ENCODE peak calls at places on chromosomes 16 and 17, in seven cellular contexts. One of them, this sample, is unnamed.

GRCh38 chr17:29929006-29929543 is 953 bp downstream of the SSH2 start:
- DNase-seq in C1 segment of cervical spinal cord: no peak
- DNase-seq in NCI-H460: peak; percentile 14
- DNase-seq in Ammon's horn: peak; percentile 13
- DNase-seq in Right ventricle myocardium superior: no peak
- DNase-seq in NCI-H2081 treated with DMSO at 0.1 percent for 48 hours: no peak
- DNase-seq in NCI-H526: peak; percentile 82
- DNase-seq in this sample: no peak

GRCh38 chr17:77235370-77236080 is 94.8 kb downstream of the SEC14L1 start:
- DNase-seq in NCI-H460: no peak
- DNase-seq in Right ventricle myocardium superior: peak; percentile 77
- DNase-seq in C1 segment of cervical spinal cord: no peak
- DNase-seq in NCI-H526: no peak
- DNase-seq in Ammon's horn: peak; percentile 40
- DNase-seq in NCI-H2081 treated with DMSO at 0.1 percent for 48 hours: no peak
- DNase-seq in this sample: peak; percentile 92

GRCh38 chr16:14354561-14355351 is 275.3 kb downstream of the PARN start:
- DNase-seq in NCI-H460: no peak
- DNase-seq in NCI-H526: no peak
- DNase-seq in Right ventricle myocardium superior: no peak
- DNase-seq in C1 segment of cervical spinal cord: no peak
- DNase-seq in NCI-H2081 treated with DMSO at 0.1 percent for 48 hours: no peak
- DNase-seq in Ammon's horn: peak; percentile 59
- DNase-seq in this sample: no peak

GRCh38 chr17:7014995-7015586 is 2.7 kb downstream of the RNASEK start:
- DNase-seq in C1 segment of cervical spinal cord: no peak
- DNase-seq in NCI-H460: no peak
- DNase-seq in NCI-H526: peak; percentile 41
- DNase-seq in Ammon's horn: no peak
- DNase-seq in Right ventricle myocardium superior: no peak
- DNase-seq in NCI-H2081 treated with DMSO at 0.1 percent for 48 hours: no peak
- DNase-seq in this sample: no peak

GRCh38 chr17:10870651-10871050 is 32.8 kb upstream of the PIRT start:
- DNase-seq in NCI-H460: peak; percentile 33
- DNase-seq in Ammon's horn: no peak
- DNase-seq in NCI-H2081 treated with DMSO at 0.1 percent for 48 hours: no peak
- DNase-seq in Right ventricle myocardium superior: no peak
- DNase-seq in NCI-H526: no peak
- DNase-seq in C1 segment of cervical spinal cord: no peak
- DNase-seq in this sample: no peak

GRCh38 chr17:44557653-44558285 is 485 bp downstream of the FZD2 start:
- DNase-seq in Ammon's horn: no peak
- DNase-seq in NCI-H526: peak; percentile 76
- DNase-seq in NCI-H2081 treated with DMSO at 0.1 percent for 48 hours: no peak
- DNase-seq in NCI-H460: no peak
- DNase-seq in C1 segment of cervical spinal cord: no peak
- DNase-seq in Right ventricle myocardium superior: peak; percentile 65
- DNase-seq in this sample: no peak

GRCh38 chr17:60326702-60327101 is 65.2 kb downstream of the USP32 start:
- DNase-seq in Ammon's horn: no peak
- DNase-seq in NCI-H2081 treated with DMSO at 0.1 percent for 48 hours: no peak
- DNase-seq in NCI-H526: no peak
- DNase-seq in C1 segment of cervical spinal cord: no peak
- DNase-seq in Right ventricle myocardium superior: no peak
- DNase-seq in NCI-H460: no peak
- DNase-seq in this sample: no peak

GRCh38 chr17:41651625-41652460 is 27.5 kb upstream of the KRT17 start:
- DNase-seq in NCI-H2081 treated with DMSO at 0.1 percent for 48 hours: no peak
- DNase-seq in Right ventricle myocardium superior: peak; percentile 43
- DNase-seq in Ammon's horn: no peak
- DNase-seq in C1 segment of cervical spinal cord: no peak
- DNase-seq in NCI-H526: no peak
- DNase-seq in NCI-H460: no peak
- DNase-seq in this sample: no peak

GRCh38 chr17:68172461-68172954 is 75.3 kb upstream of the AMZ2 start:
- DNase-seq in C1 segment of cervical spinal cord: no peak
- DNase-seq in NCI-H526: peak; percentile 85
- DNase-seq in Ammon's horn: peak; percentile 79
- DNase-seq in NCI-H2081 treated with DMSO at 0.1 percent for 48 hours: peak; percentile 36
- DNase-seq in NCI-H460: peak; percentile 63
- DNase-seq in Right ventricle myocardium superior: peak; percentile 80
- DNase-seq in this sample: peak; percentile 42

GRCh38 chr16:884232-884631 is 83.7 kb upstream of the GNG13 start:
- DNase-seq in Right ventricle myocardium superior: no peak
- DNase-seq in NCI-H526: no peak
- DNase-seq in C1 segment of cervical spinal cord: no peak
- DNase-seq in NCI-H460: no peak
- DNase-seq in NCI-H2081 treated with DMSO at 0.1 percent for 48 hours: no peak
- DNase-seq in Ammon's horn: no peak
- DNase-seq in this sample: no peak

GRCh38 chr17:66967867-66968543 is 3.5 kb downstream of the CACNG4 start:
- DNase-seq in C1 segment of cervical spinal cord: no peak
- DNase-seq in NCI-H526: peak; percentile 33
- DNase-seq in NCI-H460: no peak
- DNase-seq in NCI-H2081 treated with DMSO at 0.1 percent for 48 hours: no peak
- DNase-seq in Ammon's horn: no peak
- DNase-seq in Right ventricle myocardium superior: no peak
- DNase-seq in this sample: no peak

GRCh38 chr17:82565551-82565950 is 46.0 kb downstream of the FOXK2 start:
- DNase-seq in Right ventricle myocardium superior: no peak
- DNase-seq in NCI-H2081 treated with DMSO at 0.1 percent for 48 hours: no peak
- DNase-seq in NCI-H460: no peak
- DNase-seq in Ammon's horn: peak; percentile 70
- DNase-seq in C1 segment of cervical spinal cord: no peak
- DNase-seq in NCI-H526: no peak
- DNase-seq in this sample: no peak

GRCh38 chr17:77440571-77440981 is 299.8 kb downstream of the SEC14L1 start:
- DNase-seq in NCI-H526: no peak
- DNase-seq in C1 segment of cervical spinal cord: no peak
- DNase-seq in Ammon's horn: no peak
- DNase-seq in NCI-H2081 treated with DMSO at 0.1 percent for 48 hours: no peak
- DNase-seq in Right ventricle myocardium superior: peak; percentile 59
- DNase-seq in NCI-H460: no peak
- DNase-seq in this sample: no peak

GRCh38 chr17:71821512-71821911 is 299.3 kb upstream of the SOX9 start:
- DNase-seq in Ammon's horn: no peak
- DNase-seq in Right ventricle myocardium superior: no peak
- DNase-seq in NCI-H460: no peak
- DNase-seq in NCI-H2081 treated with DMSO at 0.1 percent for 48 hours: no peak
- DNase-seq in NCI-H526: no peak
- DNase-seq in C1 segment of cervical spinal cord: no peak
- DNase-seq in this sample: no peak

GRCh38 chr17:34671191-34671590 is 91.8 kb downstream of the TMEM132E start:
- DNase-seq in NCI-H526: no peak
- DNase-seq in NCI-H2081 treated with DMSO at 0.1 percent for 48 hours: no peak
- DNase-seq in Ammon's horn: no peak
- DNase-seq in C1 segment of cervical spinal cord: no peak
- DNase-seq in NCI-H460: no peak
- DNase-seq in Right ventricle myocardium superior: no peak
- DNase-seq in this sample: no peak

GRCh38 chr17:69916761-69917160 is 158.3 kb upstream of the KCNJ16 start:
- DNase-seq in Ammon's horn: no peak
- DNase-seq in NCI-H460: no peak
- DNase-seq in NCI-H526: no peak
- DNase-seq in Right ventricle myocardium superior: no peak
- DNase-seq in NCI-H2081 treated with DMSO at 0.1 percent for 48 hours: no peak
- DNase-seq in C1 segment of cervical spinal cord: no peak
- DNase-seq in this sample: no peak

GRCh38 chr17:43823350-43824084 is 9.4 kb downstream of the MPP3 start:
- DNase-seq in NCI-H2081 treated with DMSO at 0.1 percent for 48 hours: no peak
- DNase-seq in NCI-H460: no peak
- DNase-seq in NCI-H526: no peak
- DNase-seq in Right ventricle myocardium superior: peak; percentile 79
- DNase-seq in C1 segment of cervical spinal cord: no peak
- DNase-seq in Ammon's horn: peak; percentile 22
- DNase-seq in this sample: no peak

GRCh38 chr17:16479264-16479663 is 12.7 kb downstream of the LRRC75A start:
- DNase-seq in NCI-H460: no peak
- DNase-seq in Ammon's horn: no peak
- DNase-seq in NCI-H526: no peak
- DNase-seq in Right ventricle myocardium superior: no peak
- DNase-seq in NCI-H2081 treated with DMSO at 0.1 percent for 48 hours: no peak
- DNase-seq in C1 segment of cervical spinal cord: no peak
- DNase-seq in this sample: no peak

GRCh38 chr17:63571632-63572310 is 21.5 kb downstream of the DCAF7 start:
- DNase-seq in NCI-H460: no peak
- DNase-seq in Ammon's horn: no peak
- DNase-seq in NCI-H526: no peak
- DNase-seq in C1 segment of cervical spinal cord: no peak
- DNase-seq in Right ventricle myocardium superior: no peak
- DNase-seq in NCI-H2081 treated with DMSO at 0.1 percent for 48 hours: no peak
- DNase-seq in this sample: peak; percentile 30

GRCh38 chr17:9529033-9529748 is 46.4 kb downstream of the STX8 start:
- DNase-seq in NCI-H2081 treated with DMSO at 0.1 percent for 48 hours: no peak
- DNase-seq in NCI-H526: peak; percentile 31
- DNase-seq in Ammon's horn: peak; percentile 52
- DNase-seq in NCI-H460: peak; percentile 18
- DNase-seq in C1 segment of cervical spinal cord: no peak
- DNase-seq in Right ventricle myocardium superior: no peak
- DNase-seq in this sample: peak; percentile 37

GRCh38 chr17:77471984-77472836 is 331.4 kb downstream of the SEC14L1 start:
- DNase-seq in NCI-H2081 treated with DMSO at 0.1 percent for 48 hours: no peak
- DNase-seq in Ammon's horn: peak; percentile 58
- DNase-seq in C1 segment of cervical spinal cord: peak; percentile 42
- DNase-seq in NCI-H526: no peak
- DNase-seq in Right ventricle myocardium superior: peak; percentile 64
- DNase-seq in NCI-H460: no peak
- DNase-seq in this sample: no peak

GRCh38 chr17:33049781-33050414 is 58.3 kb downstream of the SPACA3 start:
- DNase-seq in C1 segment of cervical spinal cord: no peak
- DNase-seq in Ammon's horn: peak; percentile 24
- DNase-seq in NCI-H460: peak; percentile 47
- DNase-seq in NCI-H526: peak; percentile 43
- DNase-seq in NCI-H2081 treated with DMSO at 0.1 percent for 48 hours: no peak
- DNase-seq in Right ventricle myocardium superior: no peak
- DNase-seq in this sample: peak; percentile 66

GRCh38 chr17:61402978-61403845 is 3.6 kb downstream of the TBX2 start:
- DNase-seq in Ammon's horn: no peak
- DNase-seq in NCI-H460: no peak
- DNase-seq in C1 segment of cervical spinal cord: no peak
- DNase-seq in Right ventricle myocardium superior: peak; percentile 53
- DNase-seq in NCI-H526: peak; percentile 77
- DNase-seq in NCI-H2081 treated with DMSO at 0.1 percent for 48 hours: peak; percentile 14
- DNase-seq in this sample: no peak

GRCh38 chr17:30378191-30378796 is 433 bp upstream of the CPD start:
- DNase-seq in Ammon's horn: peak; percentile 40
- DNase-seq in NCI-H2081 treated with DMSO at 0.1 percent for 48 hours: no peak
- DNase-seq in Right ventricle myocardium superior: no peak
- DNase-seq in NCI-H460: no peak
- DNase-seq in NCI-H526: peak; percentile 73
- DNase-seq in C1 segment of cervical spinal cord: peak; percentile 27
- DNase-seq in this sample: no peak

GRCh38 chr16:67394271-67395104 is 1.2 kb upstream of the TPPP3 start:
- DNase-seq in Ammon's horn: no peak
- DNase-seq in NCI-H460: no peak
- DNase-seq in C1 segment of cervical spinal cord: no peak
- DNase-seq in NCI-H526: no peak
- DNase-seq in Right ventricle myocardium superior: peak; percentile 69
- DNase-seq in NCI-H2081 treated with DMSO at 0.1 percent for 48 hours: no peak
- DNase-seq in this sample: no peak

GRCh38 chr16:49588061-49588460 is 214.5 kb downstream of the C16orf78 start:
- DNase-seq in NCI-H2081 treated with DMSO at 0.1 percent for 48 hours: no peak
- DNase-seq in Right ventricle myocardium superior: no peak
- DNase-seq in NCI-H460: no peak
- DNase-seq in C1 segment of cervical spinal cord: no peak
- DNase-seq in NCI-H526: no peak
- DNase-seq in Ammon's horn: no peak
- DNase-seq in this sample: no peak

GRCh38 chr16:85878875-85879274 is 20.1 kb upstream of the IRF8 start:
- DNase-seq in C1 segment of cervical spinal cord: no peak
- DNase-seq in Ammon's horn: no peak
- DNase-seq in Right ventricle myocardium superior: no peak
- DNase-seq in NCI-H460: no peak
- DNase-seq in NCI-H2081 treated with DMSO at 0.1 percent for 48 hours: no peak
- DNase-seq in NCI-H526: no peak
- DNase-seq in this sample: peak; percentile 61

GRCh38 chr17:82228842-82229685 is at the start of gene SLC16A3:
- DNase-seq in NCI-H526: peak; percentile 65
- DNase-seq in NCI-H460: peak; percentile 74
- DNase-seq in Right ventricle myocardium superior: peak; percentile 83
- DNase-seq in NCI-H2081 treated with DMSO at 0.1 percent for 48 hours: no peak
- DNase-seq in C1 segment of cervical spinal cord: no peak
- DNase-seq in Ammon's horn: peak; percentile 54
- DNase-seq in this sample: peak; percentile 75

GRCh38 chr17:50630524-50631194 is 4.0 kb upstream of the ABCC3 start:
- DNase-seq in NCI-H526: peak; percentile 78
- DNase-seq in NCI-H2081 treated with DMSO at 0.1 percent for 48 hours: no peak
- DNase-seq in Ammon's horn: no peak
- DNase-seq in C1 segment of cervical spinal cord: no peak
- DNase-seq in NCI-H460: peak; percentile 56
- DNase-seq in Right ventricle myocardium superior: peak; percentile 69
- DNase-seq in this sample: peak; percentile 82

GRCh38 chr16:50269769-50270509 is 3.6 kb downstream of the ADCY7 start:
- DNase-seq in NCI-H460: no peak
- DNase-seq in NCI-H526: no peak
- DNase-seq in NCI-H2081 treated with DMSO at 0.1 percent for 48 hours: no peak
- DNase-seq in Ammon's horn: no peak
- DNase-seq in Right ventricle myocardium superior: no peak
- DNase-seq in C1 segment of cervical spinal cord: no peak
- DNase-seq in this sample: no peak

GRCh38 chr16:66830422-66831404 is at the start of gene NAE1:
- DNase-seq in NCI-H2081 treated with DMSO at 0.1 percent for 48 hours: peak; percentile 27
- DNase-seq in Ammon's horn: peak; percentile 89
- DNase-seq in NCI-H460: peak; percentile 91
- DNase-seq in NCI-H526: peak; percentile 84
- DNase-seq in C1 segment of cervical spinal cord: peak; percentile 78
- DNase-seq in Right ventricle myocardium superior: peak; percentile 93
- DNase-seq in this sample: peak; percentile 96

GRCh38 chr17:51147641-51148040 is 5.7 kb upstream of the NME1 start:
- DNase-seq in C1 segment of cervical spinal cord: no peak
- DNase-seq in Ammon's horn: no peak
- DNase-seq in NCI-H460: no peak
- DNase-seq in NCI-H526: no peak
- DNase-seq in Right ventricle myocardium superior: no peak
- DNase-seq in NCI-H2081 treated with DMSO at 0.1 percent for 48 hours: no peak
- DNase-seq in this sample: no peak

GRCh38 chr16:54455021-54455725 is 168.6 kb upstream of the IRX3 start:
- DNase-seq in NCI-H526: no peak
- DNase-seq in NCI-H2081 treated with DMSO at 0.1 percent for 48 hours: no peak
- DNase-seq in NCI-H460: no peak
- DNase-seq in Right ventricle myocardium superior: no peak
- DNase-seq in Ammon's horn: no peak
- DNase-seq in C1 segment of cervical spinal cord: no peak
- DNase-seq in this sample: no peak

GRCh38 chr16:9567674-9568073 is 476.2 kb downstream of the HAPSTR1 start:
- DNase-seq in NCI-H460: no peak
- DNase-seq in Right ventricle myocardium superior: no peak
- DNase-seq in NCI-H2081 treated with DMSO at 0.1 percent for 48 hours: no peak
- DNase-seq in NCI-H526: no peak
- DNase-seq in C1 segment of cervical spinal cord: no peak
- DNase-seq in Ammon's horn: no peak
- DNase-seq in this sample: no peak

GRCh38 chr16:3652373-3653037 is 2.0 kb upstream of the DNASE1 start:
- DNase-seq in Right ventricle myocardium superior: peak; percentile 11
- DNase-seq in C1 segment of cervical spinal cord: no peak
- DNase-seq in NCI-H460: no peak
- DNase-seq in NCI-H2081 treated with DMSO at 0.1 percent for 48 hours: no peak
- DNase-seq in Ammon's horn: no peak
- DNase-seq in NCI-H526: no peak
- DNase-seq in this sample: no peak

GRCh38 chr16:77469639-77470038 is 34.8 kb upstream of the ADAMTS18 start:
- DNase-seq in NCI-H526: no peak
- DNase-seq in Right ventricle myocardium superior: no peak
- DNase-seq in Ammon's horn: no peak
- DNase-seq in NCI-H460: no peak
- DNase-seq in NCI-H2081 treated with DMSO at 0.1 percent for 48 hours: no peak
- DNase-seq in C1 segment of cervical spinal cord: peak; percentile 58
- DNase-seq in this sample: no peak

GRCh38 chr17:32870027-32870670 is 6.8 kb downstream of the MYO1D start:
- DNase-seq in NCI-H2081 treated with DMSO at 0.1 percent for 48 hours: no peak
- DNase-seq in Ammon's horn: no peak
- DNase-seq in NCI-H526: no peak
- DNase-seq in C1 segment of cervical spinal cord: no peak
- DNase-seq in NCI-H460: no peak
- DNase-seq in Right ventricle myocardium superior: no peak
- DNase-seq in this sample: no peak

GRCh38 chr17:27532269-27533067 is 76.2 kb downstream of the KSR1 start:
- DNase-seq in Ammon's horn: peak; percentile 72
- DNase-seq in C1 segment of cervical spinal cord: peak; percentile 35
- DNase-seq in NCI-H526: no peak
- DNase-seq in Right ventricle myocardium superior: peak; percentile 65
- DNase-seq in NCI-H2081 treated with DMSO at 0.1 percent for 48 hours: no peak
- DNase-seq in NCI-H460: peak; percentile 87
- DNase-seq in this sample: no peak

This sample was measured in HTR-8/SVneo.